ENCODE peak calls at places on chromosomes 16 and 17, in eight cellular contexts. J, H, R, V, S, W, I and X are unnamed samples.
A peak's percentile ranks its signal among the peaks of the same experiment; 100 is the strongest.

GRCh38 chr17:1162116-1162855 is 17.5 kb downstream of the ABR start:
- DNase-seq in R (no peak), W (no peak), J (no peak), S (no peak), V (no peak), I (no peak), H (no peak), X (no peak)

GRCh38 chr16:64280317-64280716 is 841.5 kb downstream of the CDH11 start:
- DNase-seq in V (no peak), H (no peak), J (no peak), R (no peak), S (no peak), I (no peak), W (no peak), X (no peak)

GRCh38 chr17:49746791-49747490 is 17.0 kb downstream of the FAM117A start:
- DNase-seq in R (no peak), V (no peak), J (no peak), S (no peak), H (no peak), W (no peak), I (no peak), X (no peak)

GRCh38 chr17:44925731-44926697 is 10.7 kb upstream of the GFAP start:
- DNase-seq in H (no peak), I (no peak), J (peak; percentile 57), V (no peak), W (no peak), R (no peak), S (no peak), X (no peak)

GRCh38 chr16:83689385-83689831 is 118.4 kb upstream of the HSBP1 start:
- DNase-seq in S (no peak), V (no peak), H (peak; percentile 31), R (peak; percentile 40), W (no peak), I (no peak), J (peak; percentile 55), X (no peak)

GRCh38 chr17:68057531-68057952 is 22.0 kb downstream of the KPNA2 start:
- DNase-seq in R (no peak), H (no peak), V (peak; percentile 39), W (no peak), S (no peak), I (no peak), J (no peak), X (no peak)

GRCh38 chr17:49676276-49676868 is 1.5 kb downstream of the SPOP start:
- DNase-seq in R (no peak), S (no peak), J (no peak), W (no peak), I (no peak), H (no peak), V (peak; percentile 69), X (no peak)

GRCh38 chr17:78947235-78948153 is 22.3 kb upstream of the TIMP2 start:
- DNase-seq in S (no peak), H (no peak), V (no peak), J (no peak), W (no peak), R (peak; percentile 62), I (no peak), X (no peak)

GRCh38 chr16:86946981-86947380 is 368.6 kb downstream of the FOXL1 start:
- DNase-seq in I (no peak), R (no peak), S (no peak), J (peak; percentile 43), V (no peak), H (no peak), W (no peak), X (no peak)

GRCh38 chr16:70778901-70779309 is 22.1 kb downstream of the VAC14 start:
- DNase-seq in V (no peak), R (peak; percentile 88), I (no peak), J (peak; percentile 87), S (no peak), H (no peak), W (peak; percentile 62), X (peak; percentile 82)

GRCh38 chr17:17025621-17026020 is 16.6 kb upstream of the MPRIP start:
- DNase-seq in W (no peak), J (peak; percentile 49), V (no peak), R (no peak), I (no peak), H (no peak), S (no peak), X (no peak)

GRCh38 chr16:35506018-35506897 is 2046.8 kb downstream of the TP53TG3F start:
- DNase-seq in W (peak; percentile 92), J (no peak), R (no peak), S (no peak), H (no peak), I (no peak), V (no peak), X (no peak)

GRCh38 chr17:37043201-37043600 is 94.4 kb downstream of the AATF start:
- DNase-seq in R (no peak), W (no peak), J (no peak), H (no peak), I (no peak), V (no peak), S (no peak), X (no peak)